ENCODE peak calls at places on chromosome 2, in five cellular contexts. One of them, this sample, is unnamed.

GRCh38 chr2:189698020-189698887 is 23.8 kb downstream of the ANKAR start:
- DNase-seq in psoas muscle: no peak
- DNase-seq in CD8-positive, alpha-beta T cell: peak; percentile 44
- DNase-seq in heart left ventricle: peak; percentile 28
- DNase-seq in keratinocyte: no peak
- DNase-seq in this sample: no peak

GRCh38 chr2:176184749-176185148 is 3.7 kb upstream of the HOXD1 start:
- DNase-seq in psoas muscle: no peak
- DNase-seq in heart left ventricle: no peak
- DNase-seq in keratinocyte: no peak
- DNase-seq in CD8-positive, alpha-beta T cell: no peak
- DNase-seq in this sample: no peak

GRCh38 chr2:169839954-169840746 is 12.9 kb downstream of the UBR3 start:
- DNase-seq in psoas muscle: no peak
- DNase-seq in heart left ventricle: no peak
- DNase-seq in CD8-positive, alpha-beta T cell: no peak
- DNase-seq in keratinocyte: no peak
- DNase-seq in this sample: no peak

GRCh38 chr2:134722728-134723127 is 3.9 kb upstream of the TMEM163 start:
- DNase-seq in heart left ventricle: no peak
- DNase-seq in CD8-positive, alpha-beta T cell: no peak
- DNase-seq in keratinocyte: no peak
- DNase-seq in psoas muscle: no peak
- DNase-seq in this sample: no peak

GRCh38 chr2:239165206-239165831 is 235.5 kb downstream of the HDAC4 start:
- DNase-seq in keratinocyte: no peak
- DNase-seq in CD8-positive, alpha-beta T cell: no peak
- DNase-seq in psoas muscle: peak; percentile 8
- DNase-seq in heart left ventricle: no peak
- DNase-seq in this sample: peak; percentile 11

GRCh38 chr2:147345246-147345645 is 499.6 kb upstream of the ACVR2A start:
- DNase-seq in keratinocyte: no peak
- DNase-seq in psoas muscle: no peak
- DNase-seq in heart left ventricle: no peak
- DNase-seq in CD8-positive, alpha-beta T cell: no peak
- DNase-seq in this sample: no peak

GRCh38 chr2:28342081-28342967 is 50.3 kb upstream of the FOSL2 start:
- DNase-seq in psoas muscle: peak; percentile 81
- DNase-seq in CD8-positive, alpha-beta T cell: no peak
- DNase-seq in heart left ventricle: peak; percentile 53
- DNase-seq in keratinocyte: no peak
- DNase-seq in this sample: peak; percentile 56

GRCh38 chr2:160736148-160736547 is 242.5 kb upstream of the RBMS1 start:
- DNase-seq in psoas muscle: no peak
- DNase-seq in heart left ventricle: no peak
- DNase-seq in CD8-positive, alpha-beta T cell: no peak
- DNase-seq in keratinocyte: no peak
- DNase-seq in this sample: no peak

GRCh38 chr2:15383695-15384350 is 177.3 kb downstream of the NBAS start:
- DNase-seq in heart left ventricle: no peak
- DNase-seq in keratinocyte: no peak
- DNase-seq in psoas muscle: no peak
- DNase-seq in CD8-positive, alpha-beta T cell: no peak
- DNase-seq in this sample: peak; percentile 2

GRCh38 chr2:65999103-65999502 is 435.8 kb upstream of the MEIS1 start:
- DNase-seq in heart left ventricle: no peak
- DNase-seq in keratinocyte: no peak
- DNase-seq in psoas muscle: no peak
- DNase-seq in CD8-positive, alpha-beta T cell: no peak
- DNase-seq in this sample: no peak

GRCh38 chr2:219513787-219514186 is 495 bp upstream of the ASIC4 start:
- DNase-seq in psoas muscle: no peak
- DNase-seq in keratinocyte: no peak
- DNase-seq in heart left ventricle: no peak
- DNase-seq in CD8-positive, alpha-beta T cell: no peak
- DNase-seq in this sample: no peak

GRCh38 chr2:105369777-105370690 is 28.8 kb downstream of the FHL2 start:
- DNase-seq in CD8-positive, alpha-beta T cell: peak; percentile 87
- DNase-seq in psoas muscle: peak; percentile 85
- DNase-seq in keratinocyte: no peak
- DNase-seq in heart left ventricle: peak; percentile 82
- DNase-seq in this sample: peak; percentile 82

GRCh38 chr2:226788064-226788463 is 11.6 kb downstream of the IRS1 start:
- DNase-seq in psoas muscle: no peak
- DNase-seq in keratinocyte: no peak
- DNase-seq in heart left ventricle: no peak
- DNase-seq in CD8-positive, alpha-beta T cell: no peak
- DNase-seq in this sample: no peak

GRCh38 chr2:216078776-216079175 is 2.8 kb downstream of the PECR start:
- DNase-seq in CD8-positive, alpha-beta T cell: no peak
- DNase-seq in keratinocyte: no peak
- DNase-seq in heart left ventricle: no peak
- DNase-seq in psoas muscle: no peak
- DNase-seq in this sample: no peak

GRCh38 chr2:111918383-111918806 is 20.0 kb downstream of the MERTK start:
- DNase-seq in psoas muscle: no peak
- DNase-seq in heart left ventricle: no peak
- DNase-seq in CD8-positive, alpha-beta T cell: no peak
- DNase-seq in keratinocyte: no peak
- DNase-seq in this sample: no peak

GRCh38 chr2:239947361-239948045 is 77.6 kb downstream of the NDUFA10 start:
- DNase-seq in keratinocyte: no peak
- DNase-seq in CD8-positive, alpha-beta T cell: no peak
- DNase-seq in heart left ventricle: peak; percentile 3
- DNase-seq in psoas muscle: no peak
- DNase-seq in this sample: no peak

GRCh38 chr2:160104115-160104514 is 41.7 kb upstream of the PLA2R1 start:
- DNase-seq in heart left ventricle: no peak
- DNase-seq in keratinocyte: no peak
- DNase-seq in CD8-positive, alpha-beta T cell: no peak
- DNase-seq in psoas muscle: no peak
- DNase-seq in this sample: no peak

GRCh38 chr2:228039752-228040534 is 141.5 kb downstream of the SPHKAP start:
- DNase-seq in heart left ventricle: no peak
- DNase-seq in CD8-positive, alpha-beta T cell: no peak
- DNase-seq in keratinocyte: no peak
- DNase-seq in psoas muscle: no peak
- DNase-seq in this sample: no peak

GRCh38 chr2:188272121-188272520 is 19.6 kb upstream of the GULP1 start:
- DNase-seq in keratinocyte: no peak
- DNase-seq in psoas muscle: no peak
- DNase-seq in heart left ventricle: no peak
- DNase-seq in CD8-positive, alpha-beta T cell: no peak
- DNase-seq in this sample: no peak

GRCh38 chr2:96927420-96928171 is 57.7 kb upstream of the SEMA4C start:
- DNase-seq in keratinocyte: no peak
- DNase-seq in heart left ventricle: peak; percentile 57
- DNase-seq in CD8-positive, alpha-beta T cell: no peak
- DNase-seq in psoas muscle: peak; percentile 63
- DNase-seq in this sample: peak; percentile 87
- TF ChIP-seq CTCF in keratinocyte: peak; percentile 64
- TF ChIP-seq CTCF in heart left ventricle: no peak
- TF ChIP-seq CTCF in CD8-positive, alpha-beta T cell: no peak
- TF ChIP-seq CTCF in psoas muscle: peak; percentile 29
- TF ChIP-seq CTCF in this sample: peak; percentile 33

GRCh38 chr2:78992451-78992806 is 33.1 kb upstream of the REG3G start:
- DNase-seq in keratinocyte: no peak
- DNase-seq in heart left ventricle: no peak
- DNase-seq in psoas muscle: no peak
- DNase-seq in CD8-positive, alpha-beta T cell: no peak
- DNase-seq in this sample: no peak
- TF ChIP-seq CTCF in keratinocyte: no peak
- TF ChIP-seq CTCF in heart left ventricle: no peak
- TF ChIP-seq CTCF in psoas muscle: no peak
- TF ChIP-seq CTCF in CD8-positive, alpha-beta T cell: no peak
- TF ChIP-seq CTCF in this sample: no peak

GRCh38 chr2:174607989-174608865 is 10.6 kb upstream of the WIPF1 start:
- DNase-seq in keratinocyte: no peak
- DNase-seq in CD8-positive, alpha-beta T cell: no peak
- DNase-seq in psoas muscle: no peak
- DNase-seq in heart left ventricle: no peak
- DNase-seq in this sample: no peak

GRCh38 chr2:174606336-174606735 is 8.7 kb upstream of the WIPF1 start:
- DNase-seq in CD8-positive, alpha-beta T cell: peak; percentile 44
- DNase-seq in heart left ventricle: no peak
- DNase-seq in psoas muscle: peak; percentile 36
- DNase-seq in keratinocyte: no peak
- DNase-seq in this sample: peak; percentile 34

GRCh38 chr2:174603280-174603679 is 5.7 kb upstream of the WIPF1 start:
- DNase-seq in CD8-positive, alpha-beta T cell: peak; percentile 51
- DNase-seq in keratinocyte: no peak
- DNase-seq in psoas muscle: no peak
- DNase-seq in heart left ventricle: peak; percentile 68
- DNase-seq in this sample: no peak

GRCh38 chr2:174607584-174607983 is 10.0 kb upstream of the WIPF1 start:
- DNase-seq in keratinocyte: no peak
- DNase-seq in heart left ventricle: no peak
- DNase-seq in psoas muscle: no peak
- DNase-seq in CD8-positive, alpha-beta T cell: no peak
- DNase-seq in this sample: no peak

GRCh38 chr2:174605687-174606086 is 8.1 kb upstream of the WIPF1 start:
- DNase-seq in heart left ventricle: no peak
- DNase-seq in keratinocyte: no peak
- DNase-seq in psoas muscle: no peak
- DNase-seq in CD8-positive, alpha-beta T cell: no peak
- DNase-seq in this sample: no peak
- TF ChIP-seq CTCF in heart left ventricle: no peak
- TF ChIP-seq CTCF in keratinocyte: no peak
- TF ChIP-seq CTCF in psoas muscle: peak; percentile 6
- TF ChIP-seq CTCF in CD8-positive, alpha-beta T cell: peak; percentile 72
- TF ChIP-seq CTCF in this sample: no peak

GRCh38 chr2:48530033-48530804 is at the start of gene STON1:
- DNase-seq in keratinocyte: no peak
- DNase-seq in heart left ventricle: peak; percentile 71
- DNase-seq in CD8-positive, alpha-beta T cell: peak; percentile 20
- DNase-seq in psoas muscle: peak; percentile 45
- DNase-seq in this sample: peak; percentile 19
- TF ChIP-seq CTCF in keratinocyte: no peak
- TF ChIP-seq CTCF in heart left ventricle: no peak
- TF ChIP-seq CTCF in CD8-positive, alpha-beta T cell: no peak
- TF ChIP-seq CTCF in psoas muscle: no peak
- TF ChIP-seq CTCF in this sample: no peak

DNA sequence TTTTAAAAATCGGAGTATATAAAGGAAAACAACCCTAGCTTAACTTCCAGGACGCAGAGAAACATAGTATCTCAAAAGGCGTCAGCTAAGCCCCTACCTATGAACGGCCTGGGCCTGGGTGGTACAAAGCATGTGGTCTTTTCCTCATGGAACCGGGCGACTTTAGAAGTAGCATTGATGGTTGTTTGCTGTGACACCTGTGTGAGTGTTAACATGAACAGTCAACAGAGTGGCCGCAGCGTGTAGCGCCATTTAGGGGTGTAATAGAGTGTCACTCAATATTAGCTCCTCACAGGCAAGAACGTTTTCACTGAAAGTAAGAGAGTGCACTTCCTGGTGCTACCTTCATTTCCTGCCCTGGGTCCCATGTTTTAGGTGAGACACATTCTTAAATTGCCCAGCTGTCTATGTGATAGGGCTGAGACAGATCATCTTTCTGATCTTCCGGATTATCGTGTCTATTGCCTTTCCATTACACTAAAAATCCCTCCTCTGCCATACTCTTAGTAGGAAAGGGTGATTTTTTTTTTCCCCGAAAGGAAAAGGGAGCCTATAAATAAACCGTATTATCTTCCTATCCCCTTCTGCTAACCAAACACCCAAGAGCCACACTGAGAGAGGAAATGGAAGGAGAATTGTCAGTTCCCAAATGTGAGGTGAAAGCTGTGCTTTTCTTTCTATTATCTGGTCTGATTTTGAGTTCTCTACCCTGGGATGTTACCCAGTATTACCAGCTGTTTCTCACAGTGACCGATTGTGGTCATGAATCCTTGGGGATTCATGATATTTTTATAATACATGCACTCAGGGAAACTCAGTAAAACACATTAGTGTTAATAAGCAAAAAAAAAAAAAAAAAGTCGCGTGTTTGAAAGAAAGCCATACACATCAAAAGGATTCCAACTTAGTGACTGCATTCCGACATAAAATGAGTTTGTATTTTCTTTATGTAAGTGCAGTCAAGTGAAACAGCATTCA is 1.4 kb downstream of the GORASP2 start:
- DNase-seq in keratinocyte: no peak
- DNase-seq in psoas muscle: no peak
- DNase-seq in heart left ventricle: no peak
- DNase-seq in CD8-positive, alpha-beta T cell: peak; percentile 58
- DNase-seq in this sample: no peak
- TF ChIP-seq CTCF in keratinocyte: peak; percentile 11
- TF ChIP-seq CTCF in psoas muscle: no peak
- TF ChIP-seq CTCF in heart left ventricle: no peak
- TF ChIP-seq CTCF in CD8-positive, alpha-beta T cell: no peak
- TF ChIP-seq CTCF in this sample: no peak

GRCh38 chr2:86518498-86518897 is 44.7 kb downstream of the CHMP3 start:
- DNase-seq in keratinocyte: no peak
- DNase-seq in CD8-positive, alpha-beta T cell: peak; percentile 40
- DNase-seq in psoas muscle: no peak
- DNase-seq in heart left ventricle: no peak
- DNase-seq in this sample: no peak
- TF ChIP-seq CTCF in keratinocyte: peak; percentile 57
- TF ChIP-seq CTCF in CD8-positive, alpha-beta T cell: peak; percentile 74
- TF ChIP-seq CTCF in psoas muscle: peak; percentile 23
- TF ChIP-seq CTCF in heart left ventricle: peak; percentile 12
- TF ChIP-seq CTCF in this sample: no peak